ENCODE peak calls at places on chromosomes 2 and 18, in four cellular contexts. One of them, this sample, is unnamed.

GRCh38 chr2:49444005-49444404 is 289.7 kb upstream of the FSHR start:
- DNase-seq in K562: no peak
- DNase-seq in GM12878: no peak
- DNase-seq in H1: no peak
- DNase-seq in this sample: no peak

GRCh38 chr2:128536925-128537620 is 218.4 kb upstream of the HS6ST1 start:
- DNase-seq in K562: peak
- DNase-seq in GM12878: no peak
- DNase-seq in H1: peak
- DNase-seq in this sample: peak

GRCh38 chr2:230814616-230815015 is 50.1 kb upstream of the ITM2C start:
- DNase-seq in K562: no peak
- DNase-seq in GM12878: no peak
- DNase-seq in H1: no peak
- DNase-seq in this sample: peak

GRCh38 chr18:54173980-54174611 is 50.4 kb downstream of the MBD2 start:
- DNase-seq in K562: no peak
- DNase-seq in GM12878: no peak
- DNase-seq in H1: no peak
- DNase-seq in this sample: no peak

GRCh38 chr2:210199186-210199765 is 26.0 kb downstream of the ACADL start:
- DNase-seq in K562: peak
- DNase-seq in GM12878: no peak
- DNase-seq in H1: no peak
- DNase-seq in this sample: peak

GRCh38 chr18:61833387-61833786 is 59.4 kb downstream of the RNF152 start:
- DNase-seq in K562: no peak
- DNase-seq in GM12878: peak
- DNase-seq in H1: no peak
- DNase-seq in this sample: no peak

GRCh38 chr2:234326694-234327093 is 170.2 kb downstream of the ARL4C start:
- DNase-seq in K562: no peak
- DNase-seq in GM12878: no peak
- DNase-seq in H1: no peak
- DNase-seq in this sample: no peak

GRCh38 chr2:40642261-40642660 is 190.4 kb upstream of the SLC8A1 start:
- DNase-seq in K562: no peak
- DNase-seq in GM12878: no peak
- DNase-seq in H1: no peak
- DNase-seq in this sample: no peak

GRCh38 chr2:172448544-172449267 is 21.3 kb downstream of the ITGA6 start:
- DNase-seq in K562: no peak
- DNase-seq in GM12878: no peak
- DNase-seq in H1: no peak
- DNase-seq in this sample: no peak
- TF ChIP-seq ATF2 in K562: no peak
- TF ChIP-seq ATF2 in GM12878: no peak
- TF ChIP-seq ATF2 in H1: no peak
- TF ChIP-seq ATF2 in this sample: no peak

GRCh38 chr2:216029416-216030129 is 16.2 kb upstream of the MREG start:
- DNase-seq in K562: no peak
- DNase-seq in GM12878: no peak
- DNase-seq in H1: no peak
- DNase-seq in this sample: no peak

GRCh38 chr2:216030210-216030609 is 16.9 kb upstream of the MREG start:
- DNase-seq in K562: no peak
- DNase-seq in GM12878: no peak
- DNase-seq in H1: no peak
- DNase-seq in this sample: no peak

GRCh38 chr2:216033403-216033802 is 20.1 kb upstream of the MREG start:
- DNase-seq in K562: no peak
- DNase-seq in GM12878: peak
- DNase-seq in H1: no peak
- DNase-seq in this sample: no peak

GRCh38 chr2:216031960-216032689 is 18.8 kb upstream of the MREG start:
- DNase-seq in K562: no peak
- DNase-seq in GM12878: peak
- DNase-seq in H1: no peak
- DNase-seq in this sample: no peak

DNA sequence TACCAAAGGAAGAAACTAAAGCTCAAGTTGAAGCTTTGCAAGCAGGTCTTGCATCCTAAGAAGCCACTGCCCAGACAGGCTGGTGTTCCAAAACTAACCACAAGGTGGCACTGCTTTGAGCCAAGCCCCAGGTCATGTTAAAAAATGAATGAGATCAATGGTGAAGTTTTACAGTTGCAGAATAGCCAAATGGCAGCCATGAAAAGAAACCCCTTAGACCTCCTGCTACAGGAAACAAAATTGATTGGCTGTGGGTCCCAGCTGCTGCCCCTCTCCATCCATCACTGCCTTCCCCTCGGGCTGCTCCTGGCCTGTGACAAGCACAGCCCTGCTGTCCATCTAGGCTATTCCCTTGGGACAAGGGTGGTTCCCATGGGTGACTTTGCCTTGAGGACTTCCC is 20.7 kb upstream of the MREG start:
- DNase-seq in K562: peak
- DNase-seq in GM12878: peak
- DNase-seq in H1: peak
- DNase-seq in this sample: peak
- TF ChIP-seq GABPA in K562: no peak
- TF ChIP-seq GABPA in GM12878: no peak
- TF ChIP-seq GABPA in H1: no peak
- TF ChIP-seq GABPA in this sample: no peak

DNA sequence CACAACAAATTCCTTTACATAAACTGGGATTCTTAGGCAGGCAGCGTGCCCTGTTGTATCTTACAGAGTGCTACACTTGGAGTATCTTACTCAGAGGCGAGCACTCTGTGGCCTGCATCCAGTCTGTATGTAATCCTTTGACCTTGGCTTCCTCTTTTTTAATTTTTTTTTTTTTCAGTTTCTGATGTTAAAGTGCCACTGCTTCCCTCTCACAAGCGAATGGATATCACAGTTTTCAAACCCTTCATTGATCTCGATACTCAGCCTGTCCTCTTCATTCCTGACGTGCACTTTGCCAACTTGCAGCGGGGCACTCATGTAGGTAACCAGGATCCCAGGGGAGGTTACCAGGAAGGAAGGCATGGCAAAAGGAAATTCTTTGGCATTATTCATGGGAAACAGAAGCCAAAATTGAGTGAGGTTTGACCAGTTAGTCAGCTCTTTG is 40.4 kb downstream of the GRHL1 start:
- DNase-seq in K562: no peak
- DNase-seq in GM12878: no peak
- DNase-seq in H1: no peak
- DNase-seq in this sample: no peak
- TF ChIP-seq ATF2 in K562: no peak
- TF ChIP-seq ATF2 in GM12878: no peak
- TF ChIP-seq ATF2 in H1: no peak
- TF ChIP-seq ATF2 in this sample: no peak

DNA sequence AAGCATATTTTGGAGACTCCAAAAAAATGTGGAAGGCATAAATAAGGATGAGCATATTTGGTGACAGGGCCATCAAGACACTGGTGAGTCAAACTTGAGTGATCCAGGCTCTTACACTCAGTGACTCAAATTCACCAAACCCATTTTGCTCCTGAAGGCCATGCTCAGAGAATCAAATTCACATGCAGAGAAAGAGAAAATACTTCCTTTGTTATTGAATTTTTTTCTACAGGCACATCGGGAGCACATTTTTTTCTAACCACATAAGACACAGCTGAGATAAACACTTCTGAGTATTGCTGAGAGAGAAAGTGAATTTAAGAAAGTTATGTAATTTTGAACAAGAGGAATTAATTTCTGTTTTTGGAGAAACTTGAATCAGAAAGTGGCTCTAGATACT is 152.0 kb downstream of the KCNE4 start:
- DNase-seq in K562: no peak
- DNase-seq in GM12878: no peak
- DNase-seq in H1: no peak
- DNase-seq in this sample: no peak
- TF ChIP-seq GABPA in K562: no peak
- TF ChIP-seq GABPA in GM12878: no peak
- TF ChIP-seq GABPA in H1: no peak
- TF ChIP-seq GABPA in this sample: no peak

DNA sequence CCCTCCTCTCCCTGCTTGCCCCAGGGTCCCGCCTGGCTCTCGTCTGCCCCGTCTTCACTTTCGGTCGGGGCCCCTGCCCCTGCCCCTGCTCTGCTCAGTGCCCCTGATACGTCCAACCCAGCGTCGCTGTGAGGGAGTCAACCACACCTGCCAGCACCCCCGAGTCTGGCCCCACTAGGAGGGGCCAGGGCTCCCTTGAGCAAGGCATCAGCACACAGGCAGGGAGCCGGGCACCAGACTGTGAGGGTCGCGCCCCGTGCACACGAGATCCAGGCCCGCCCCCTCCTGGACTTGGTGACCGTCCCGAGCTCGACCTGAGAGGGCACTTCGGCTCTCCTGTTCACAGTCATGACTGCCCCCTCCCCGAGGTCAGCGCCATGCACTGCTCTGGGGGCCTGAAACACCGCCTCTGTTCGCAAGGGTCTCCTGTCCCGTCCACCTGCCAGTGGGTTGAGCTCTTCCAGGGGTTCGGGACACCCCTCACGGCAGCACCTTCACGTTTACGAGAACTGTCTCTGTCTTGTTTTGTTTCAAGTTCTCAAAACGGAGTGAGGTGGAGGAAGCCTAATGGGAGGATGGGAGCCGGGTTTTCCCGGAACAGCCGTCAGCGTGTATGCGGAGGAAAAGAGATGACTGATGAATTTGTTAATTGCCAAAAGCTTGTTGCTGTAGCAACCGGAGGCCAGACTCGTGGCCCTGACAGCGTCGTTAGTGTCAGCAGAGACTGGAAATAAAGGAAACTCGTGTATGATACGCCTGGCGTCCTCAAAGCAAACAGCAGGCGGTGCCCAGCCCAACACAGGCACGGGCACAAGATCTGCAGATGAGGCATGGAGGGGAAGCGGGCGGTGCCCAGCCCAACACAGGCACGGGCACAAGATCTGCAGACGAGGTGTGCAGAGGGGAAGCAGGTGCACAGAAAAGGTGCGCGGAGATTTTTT is 48.2 kb upstream of the KCNG2 start:
- DNase-seq in K562: no peak
- DNase-seq in GM12878: no peak
- DNase-seq in H1: no peak
- DNase-seq in this sample: no peak
- TF ChIP-seq ATF2 in K562: no peak
- TF ChIP-seq ATF2 in GM12878: no peak
- TF ChIP-seq ATF2 in H1: no peak
- TF ChIP-seq ATF2 in this sample: no peak

GRCh38 chr2:162473296-162473695 is 129.4 kb downstream of the GCA start:
- DNase-seq in K562: no peak
- DNase-seq in GM12878: no peak
- DNase-seq in H1: no peak
- DNase-seq in this sample: no peak

GRCh38 chr2:162474006-162474405 is 130.1 kb downstream of the GCA start:
- DNase-seq in K562: no peak
- DNase-seq in GM12878: no peak
- DNase-seq in H1: no peak
- DNase-seq in this sample: no peak

GRCh38 chr2:162477011-162477410 is 133.1 kb downstream of the GCA start:
- DNase-seq in K562: no peak
- DNase-seq in GM12878: no peak
- DNase-seq in H1: no peak
- DNase-seq in this sample: no peak

GRCh38 chr2:162478721-162479129 is 134.8 kb downstream of the GCA start:
- DNase-seq in K562: no peak
- DNase-seq in GM12878: no peak
- DNase-seq in H1: no peak
- DNase-seq in this sample: no peak

DNA sequence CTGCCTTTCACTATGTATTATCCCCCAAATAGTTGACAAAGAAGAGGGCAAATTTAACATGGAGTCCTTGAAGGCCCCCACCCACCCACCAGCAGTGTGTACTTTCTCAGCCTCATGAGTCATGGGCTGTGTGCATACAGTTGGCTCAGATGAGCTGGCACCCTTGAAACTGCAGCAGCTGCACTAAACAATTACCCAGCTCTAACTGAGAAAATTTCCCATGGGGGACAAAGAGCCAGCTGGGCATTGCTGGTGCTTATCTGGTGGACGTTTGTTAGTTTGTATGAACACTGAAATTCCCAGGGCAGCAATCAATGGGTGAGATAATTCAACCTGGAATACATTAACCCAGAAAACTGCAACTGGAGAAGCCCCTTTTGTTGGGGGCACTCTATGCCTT is 131.7 kb downstream of the GCA start:
- DNase-seq in K562: no peak
- DNase-seq in GM12878: no peak
- DNase-seq in H1: no peak
- DNase-seq in this sample: no peak
- TF ChIP-seq GABPA in K562: no peak
- TF ChIP-seq GABPA in GM12878: no peak
- TF ChIP-seq GABPA in H1: no peak
- TF ChIP-seq GABPA in this sample: no peak

This sample was measured in HepG2.